ENCODE peak calls at places on chromosomes 13 and 19, in nine cellular contexts. J, X, P, R, N, M, E, Y and G are unnamed samples.

GRCh38 chr19:32824136-32824835 is 45.3 kb downstream of the SLC7A9 start:
- DNase-seq in R (no peak), P (no peak), X (no peak), Y (no peak), J (no peak), M (no peak), E (no peak), N (no peak), G (no peak)

GRCh38 chr13:113880651-113881611 is 17.1 kb upstream of the GAS6 start:
- DNase-seq in M (no peak), J (no peak), R (no peak), Y (no peak), X (no peak), E (no peak), N (no peak), P (no peak), G (no peak)

GRCh38 chr13:51643882-51644281 is 59.6 kb downstream of the WDFY2 start:
- DNase-seq in E (peak; percentile 93), M (no peak), J (peak; percentile 86), Y (no peak), X (peak; percentile 91), N (no peak), P (no peak), R (peak; percentile 95), G (no peak)

GRCh38 chr19:11587302-11587972 is 9.8 kb upstream of the ZNF627 start:
- DNase-seq in Y (peak; percentile 60), P (peak; percentile 73), R (peak; percentile 76), N (peak; percentile 91), M (peak; percentile 82), E (peak; percentile 74), X (peak; percentile 53), J (peak; percentile 61), G (peak; percentile 83)

GRCh38 chr19:55070755-55071502 is 4.7 kb upstream of the EPS8L1 start:
- DNase-seq in P (no peak), M (no peak), Y (no peak), R (peak; percentile 48), J (peak; percentile 94), E (peak; percentile 45), X (peak; percentile 64), N (no peak), G (no peak)

GRCh38 chr13:26987614-26988013 is 184.0 kb downstream of the USP12 start:
- DNase-seq in R (no peak), M (peak; percentile 27), E (no peak), P (no peak), J (no peak), N (no peak), Y (no peak), X (no peak), G (no peak)

GRCh38 chr19:8320564-8321066 is 560 bp downstream of the NDUFA7 start:
- DNase-seq in X (no peak), R (no peak), M (no peak), Y (no peak), J (no peak), E (no peak), N (no peak), P (no peak), G (no peak)

GRCh38 chr13:28353679-28354078 is 141.2 kb downstream of the FLT1 start:
- DNase-seq in Y (no peak), R (no peak), E (no peak), J (no peak), M (no peak), N (no peak), X (no peak), P (no peak), G (no peak)

GRCh38 chr13:51980918-51981317 is 30.3 kb downstream of the ATP7B start:
- DNase-seq in Y (no peak), N (no peak), M (no peak), P (no peak), R (no peak), J (no peak), X (no peak), E (no peak), G (no peak)

GRCh38 chr13:99031725-99032298 is 53.9 kb upstream of the DOCK9 start:
- DNase-seq in R (no peak), N (no peak), X (no peak), J (peak; percentile 70), P (no peak), E (no peak), Y (no peak), M (no peak), G (no peak)

GRCh38 chr19:15320118-15320517 is 12.2 kb downstream of the BRD4 start:
- DNase-seq in E (no peak), X (no peak), Y (no peak), N (no peak), M (no peak), P (no peak), J (no peak), R (peak; percentile 73), G (no peak)

GRCh38 chr19:31110331-31110730 is 238.9 kb downstream of the TSHZ3 start:
- DNase-seq in E (peak; percentile 65), P (no peak), N (no peak), J (peak; percentile 72), X (no peak), Y (no peak), M (no peak), R (peak; percentile 63), G (no peak)

GRCh38 chr19:2618611-2619010 is 83.9 kb downstream of the GNG7 start:
- DNase-seq in Y (peak; percentile 58), E (peak; percentile 58), J (peak; percentile 84), X (no peak), N (no peak), R (no peak), P (no peak), M (peak; percentile 83), G (no peak)

GRCh38 chr13:31119526-31119925 is 42.2 kb downstream of the HSPH1 start:
- DNase-seq in N (no peak), X (no peak), M (no peak), Y (no peak), R (no peak), P (no peak), E (no peak), J (no peak), G (no peak)

GRCh38 chr13:29543230-29544215 is 52.0 kb downstream of the SLC7A1 start:
- DNase-seq in M (no peak), E (peak; percentile 29), R (peak; percentile 76), X (no peak), P (no peak), N (no peak), J (peak; percentile 38), Y (no peak), G (no peak)

GRCh38 chr13:91955546-91956355 is 557.3 kb downstream of the GPC5 start:
- DNase-seq in J (no peak), R (no peak), E (no peak), X (no peak), N (no peak), M (no peak), Y (no peak), P (no peak), G (no peak)

GRCh38 chr19:39919976-39920375 is 14.5 kb downstream of the FCGBP start:
- DNase-seq in N (no peak), Y (no peak), J (no peak), R (no peak), M (no peak), X (no peak), P (no peak), E (no peak), G (no peak)

GRCh38 chr13:40982772-40983171 is 36.3 kb downstream of the ELF1 start:
- DNase-seq in M (no peak), E (peak; percentile 96), Y (no peak), X (no peak), P (no peak), R (peak; percentile 87), N (peak; percentile 19), J (peak; percentile 54), G (no peak)

GRCh38 chr13:76798037-76798436 is 88.2 kb downstream of the KCTD12 start:
- DNase-seq in M (no peak), X (no peak), E (no peak), N (peak; percentile 13), J (no peak), R (no peak), P (no peak), Y (no peak), G (no peak)

GRCh38 chr13:76307157-76307556 is 579.0 kb downstream of the KCTD12 start:
- DNase-seq in M (no peak), R (peak; percentile 69), N (no peak), P (no peak), Y (no peak), J (no peak), E (peak; percentile 70), X (no peak), G (no peak)